ENCODE peak calls at places on chromosomes 11 and 22, in eight cellular contexts. B is lung; Q is activated CD4-positive, alpha-beta T cell treated with anti-CD3 and anti-CD28 coated beads, Interleukin-2, amount 50 U/mL, for 1 hour; D is NCI-H69; F is RCC 7860; U is OCI-LY7; G is astrocyte; T is anterior cingulate cortex. S is an unnamed sample.

GRCh38 chr11:120344302-120345004 is 8.2 kb downstream of the ARHGEF12 start:
- DNase-seq in B (no peak), Q (no peak), D (no peak), F (peak; percentile 68), U (peak; percentile 83), G (peak; percentile 65), T (no peak), S (no peak)

GRCh38 chr11:46183819-46184218 is 62.6 kb upstream of the PHF21A start:
- DNase-seq in B (no peak), Q (no peak), D (no peak), F (peak; percentile 31), U (no peak), G (peak; percentile 76), T (no peak), S (no peak)

GRCh38 chr22:48750282-48750681 is 1077.4 kb downstream of the BRD1 start:
- DNase-seq in B (peak; percentile 26), Q (no peak), D (no peak), F (no peak), U (no peak), G (no peak), T (no peak), S (no peak)

GRCh38 chr11:88779551-88779950 is 286.2 kb downstream of the GRM5 start:
- DNase-seq in B (no peak), Q (no peak), D (no peak), F (no peak), U (no peak), G (peak; percentile 92), T (no peak), S (no peak)

GRCh38 chr11:79440451-79441158 is at the start of gene TENM4:
- DNase-seq in B (no peak), Q (no peak), D (peak; percentile 94), F (peak; percentile 63), U (no peak), G (peak; percentile 92), T (peak; percentile 85), S (no peak)

GRCh38 chr11:45208135-45208534 is 61.7 kb downstream of the PRDM11 start:
- DNase-seq in B (no peak), Q (no peak), D (peak; percentile 82), F (no peak), U (no peak), G (no peak), T (no peak), S (no peak)

GRCh38 chr22:46183733-46184132 is 33.4 kb downstream of the PPARA start:
- DNase-seq in B (no peak), Q (no peak), D (no peak), F (no peak), U (no peak), G (no peak), T (no peak), S (no peak)

GRCh38 chr11:457071-457760 is 7.1 kb downstream of the PTDSS2 start:
- DNase-seq in B (no peak), Q (no peak), D (no peak), F (no peak), U (no peak), G (no peak), T (no peak), S (no peak)

GRCh38 chr11:57203359-57203758 is 21.6 kb downstream of the LRRC55 start:
- DNase-seq in B (peak; percentile 44), Q (no peak), D (no peak), F (no peak), U (no peak), G (no peak), T (no peak), S (no peak)

GRCh38 chr22:29443861-29444431 is 5.6 kb downstream of the RFPL1 start:
- DNase-seq in B (no peak), Q (no peak), D (peak; percentile 30), F (no peak), U (no peak), G (no peak), T (no peak), S (no peak)

GRCh38 chr11:911031-911889 is 650 bp upstream of the CHID1 start:
- DNase-seq in B (no peak), Q (peak; percentile 14), D (peak; percentile 72), F (peak; percentile 43), U (no peak), G (peak; percentile 74), T (no peak), S (no peak)

GRCh38 chr11:75298191-75298590 is 53.3 kb downstream of the ARRB1 start:
- DNase-seq in B (no peak), Q (no peak), D (peak; percentile 83), F (no peak), U (no peak), G (no peak), T (no peak), S (no peak)

GRCh38 chr22:46442217-46442853 is 95.1 kb downstream of the CELSR1 start:
- DNase-seq in B (no peak), Q (no peak), D (no peak), F (no peak), U (no peak), G (no peak), T (no peak), S (no peak)